ENCODE peak calls at places on chromosome 17, in four cellular contexts. One of them, this sample, is unnamed.

GRCh38 chr17:45108595-45109521 is 23.5 kb downstream of the PLCD3 start:
- DNase-seq in left ventricle myocardium inferior: no peak
- DNase-seq in NCI-H1436: no peak
- DNase-seq in stimulated activated CD4-positive, alpha-beta T cell treated with anti-CD3 and anti-CD28 coated beads, Interleukin-1b, Interleukin-23, amount 100 ng/mL, for 1 hour: no peak
- DNase-seq in this sample: no peak

GRCh38 chr17:12691173-12691572 is 25.5 kb downstream of the MYOCD start:
- DNase-seq in stimulated activated CD4-positive, alpha-beta T cell treated with anti-CD3 and anti-CD28 coated beads, Interleukin-1b, Interleukin-23, amount 100 ng/mL, for 1 hour: no peak
- DNase-seq in left ventricle myocardium inferior: no peak
- DNase-seq in NCI-H1436: no peak
- DNase-seq in this sample: no peak

GRCh38 chr17:82217120-82217529 is 4.5 kb upstream of the CCDC57 start:
- DNase-seq in left ventricle myocardium inferior: no peak
- DNase-seq in NCI-H1436: no peak
- DNase-seq in stimulated activated CD4-positive, alpha-beta T cell treated with anti-CD3 and anti-CD28 coated beads, Interleukin-1b, Interleukin-23, amount 100 ng/mL, for 1 hour: no peak
- DNase-seq in this sample: no peak

GRCh38 chr17:51006601-51007000 is 114.1 kb downstream of the SPAG9 start:
- DNase-seq in NCI-H1436: no peak
- DNase-seq in stimulated activated CD4-positive, alpha-beta T cell treated with anti-CD3 and anti-CD28 coated beads, Interleukin-1b, Interleukin-23, amount 100 ng/mL, for 1 hour: no peak
- DNase-seq in left ventricle myocardium inferior: no peak
- DNase-seq in this sample: no peak

GRCh38 chr17:76139801-76140660 is 1.0 kb downstream of the FOXJ1 start:
- DNase-seq in left ventricle myocardium inferior: no peak
- DNase-seq in NCI-H1436: no peak
- DNase-seq in stimulated activated CD4-positive, alpha-beta T cell treated with anti-CD3 and anti-CD28 coated beads, Interleukin-1b, Interleukin-23, amount 100 ng/mL, for 1 hour: no peak
- DNase-seq in this sample: no peak

GRCh38 chr17:83012873-83013778 is 66.3 kb upstream of the METRNL start:
- DNase-seq in stimulated activated CD4-positive, alpha-beta T cell treated with anti-CD3 and anti-CD28 coated beads, Interleukin-1b, Interleukin-23, amount 100 ng/mL, for 1 hour: no peak
- DNase-seq in NCI-H1436: no peak
- DNase-seq in left ventricle myocardium inferior: no peak
- DNase-seq in this sample: no peak

GRCh38 chr17:69357701-69358100 is 30.8 kb upstream of the ABCA5 start:
- DNase-seq in NCI-H1436: no peak
- DNase-seq in stimulated activated CD4-positive, alpha-beta T cell treated with anti-CD3 and anti-CD28 coated beads, Interleukin-1b, Interleukin-23, amount 100 ng/mL, for 1 hour: no peak
- DNase-seq in left ventricle myocardium inferior: no peak
- DNase-seq in this sample: no peak

GRCh38 chr17:20116683-20117309 is 107.6 kb downstream of the SPECC1 start:
- DNase-seq in NCI-H1436: peak
- DNase-seq in stimulated activated CD4-positive, alpha-beta T cell treated with anti-CD3 and anti-CD28 coated beads, Interleukin-1b, Interleukin-23, amount 100 ng/mL, for 1 hour: peak
- DNase-seq in left ventricle myocardium inferior: no peak
- DNase-seq in this sample: peak

This sample was measured in COR-L47.